ENCODE peak calls at places on chromosomes 4 and X, in eight cellular contexts. Q is IMR-90, I is transverse colon, B is fibroblast of lung, U is dorsolateral prefrontal cortex, V is AG10803, G is thoracic aorta, M is HFF-Myc. A is an unnamed sample.

GRCh38 chrX:64925480-64925879 is 50.8 kb downstream of the ZC4H2 start:
- DNase-seq in Q (no peak), I (no peak), B (no peak), U (no peak), V (no peak), G (no peak), M (no peak), A (no peak)

GRCh38 chr4:94957030-94957429 is 199.3 kb downstream of the BMPR1B start:
- DNase-seq in Q (no peak), I (no peak), B (no peak), U (no peak), V (no peak), G (no peak), M (no peak), A (no peak)

GRCh38 chr4:70678383-70678999 is 9.8 kb upstream of the UTP3 start:
- DNase-seq in Q (no peak), I (no peak), B (no peak), U (no peak), V (no peak), G (no peak), M (no peak), A (peak; percentile 81)

GRCh38 chrX:1582686-1583437 is 8.5 kb upstream of the AKAP17A start:
- DNase-seq in Q (no peak), I (no peak), B (no peak), U (no peak), V (peak; percentile 18), G (no peak), M (no peak), A (peak; percentile 75)

GRCh38 chrX:55007633-55008032 is 7.5 kb downstream of the APEX2 start:
- DNase-seq in Q (peak; percentile 63), I (peak; percentile 67), B (peak; percentile 50), U (no peak), V (peak; percentile 58), G (no peak), M (peak; percentile 9), A (no peak)

GRCh38 chr4:159077702-159078495 is 25.0 kb upstream of the RAPGEF2 start:
- DNase-seq in Q (peak; percentile 11), I (no peak), B (peak; percentile 60), U (no peak), V (no peak), G (no peak), M (no peak), A (peak; percentile 74)

GRCh38 chr4:95124906-95125504 is 367.2 kb downstream of the BMPR1B start:
- DNase-seq in Q (peak; percentile 76), I (no peak), B (peak; percentile 78), U (no peak), V (peak; percentile 75), G (no peak), M (peak; percentile 30), A (no peak)

GRCh38 chr4:147056951-147057630 is 111.4 kb upstream of the TTC29 start:
- DNase-seq in Q (peak; percentile 14), I (no peak), B (peak; percentile 57), U (no peak), V (peak; percentile 43), G (no peak), M (no peak), A (no peak)

DNA sequence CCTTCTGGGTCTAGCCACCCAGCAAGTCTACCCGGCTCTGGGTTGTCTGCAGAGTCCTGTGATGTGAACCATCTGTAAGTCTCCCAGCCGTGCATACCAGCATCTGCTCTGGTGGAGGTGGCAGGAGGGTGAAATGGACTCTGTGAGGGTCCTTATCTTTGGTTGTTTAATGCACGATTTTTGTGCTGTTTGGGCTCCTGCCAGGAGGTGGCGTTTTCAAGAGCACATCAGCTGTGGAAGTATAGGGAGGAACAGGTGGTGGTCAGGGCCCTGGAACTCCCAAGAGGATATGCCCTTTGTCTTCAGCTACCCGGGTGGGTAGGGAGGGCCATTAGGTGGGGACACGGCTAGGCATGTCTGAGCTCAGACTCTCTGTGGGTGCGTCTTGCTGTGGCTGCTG is 66.5 kb upstream of the ZFP42 start:
- DNase-seq in Q (no peak), I (no peak), B (no peak), U (no peak), V (no peak), G (no peak), M (no peak), A (no peak)
- TF ChIP-seq CTCF in Q (no peak), I (no peak), B (no peak), U (no peak), V (no peak), G (no peak), M (no peak), A (no peak)

GRCh38 chrX:18793601-18794089 is 86.2 kb downstream of the PPEF1 start:
- DNase-seq in Q (no peak), I (no peak), B (peak; percentile 1), U (no peak), V (no peak), G (no peak), M (no peak), A (no peak)
- H3K4me3 ChIP-seq in Q (no peak overlapping the region), I (no peak overlapping the region), B (no peak overlapping the region), U (no peak overlapping the region), V (no peak overlapping the region), G (no peak overlapping the region), M (no peak overlapping the region), A (no peak overlapping the region)

GRCh38 chr4:187608001-187608421 is 387.6 kb upstream of the ZFP42 start:
- DNase-seq in Q (peak; percentile 93), I (no peak), B (peak; percentile 77), U (no peak), V (peak; percentile 85), G (no peak), M (no peak), A (no peak)
- TF ChIP-seq CTCF in Q (no peak), I (no peak), B (no peak), U (no peak), V (no peak), G (no peak), M (no peak), A (no peak)

GRCh38 chr4:86452323-86452995 is 92.6 kb upstream of the MAPK10 start:
- DNase-seq in Q (peak; percentile 38), I (no peak), B (peak; percentile 73), U (no peak), V (no peak), G (no peak), M (no peak), A (no peak)
- H3K4me3 ChIP-seq in Q (peak overlapping the region; percentile 53), I (no peak overlapping the region), B (peak overlapping the region; percentile 70), U (peak overlapping the region; percentile 13), V (no peak overlapping the region), G (peak overlapping the region; percentile 76), M (no peak overlapping the region), A (no peak overlapping the region)

DNA sequence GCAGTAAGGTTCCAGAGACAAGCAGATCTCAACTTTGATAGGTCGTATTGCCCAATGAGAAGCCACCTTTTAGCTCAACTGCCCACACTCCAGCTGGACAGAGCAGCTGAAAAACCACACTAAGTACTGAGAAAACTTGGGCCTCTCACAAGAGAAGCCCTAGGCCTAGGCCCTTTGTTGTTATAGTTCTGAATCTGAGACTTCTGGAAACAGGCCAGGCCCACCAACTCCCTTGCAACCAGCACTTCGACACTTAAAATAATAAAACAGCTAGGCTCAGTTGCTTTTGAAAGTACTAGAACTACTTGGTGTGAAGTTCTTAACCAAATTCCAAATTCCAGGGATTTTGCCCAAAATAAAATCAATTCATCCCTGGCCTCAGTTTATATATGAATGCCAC is 13.5 kb upstream of the RTL5 start:
- DNase-seq in Q (no peak), I (no peak), B (no peak), U (no peak), V (no peak), G (no peak), M (no peak), A (no peak)
- TF ChIP-seq CTCF in Q (no peak), I (no peak), B (no peak), U (no peak), V (no peak), G (no peak), M (no peak), A (no peak)

GRCh38 chr4:16896871-16897270 is 1.6 kb downstream of the LDB2 start:
- DNase-seq in Q (peak; percentile 86), I (no peak), B (peak; percentile 83), U (no peak), V (peak; percentile 72), G (no peak), M (peak; percentile 39), A (no peak)
- H3K4me3 ChIP-seq in Q (peak overlapping the region; percentile 46), I (no peak overlapping the region), B (peak overlapping the region; percentile 76), U (peak overlapping the region; percentile 59), V (peak overlapping the region; percentile 77), G (peak overlapping the region; percentile 45), M (peak overlapping the region; percentile 94), A (no peak overlapping the region)

GRCh38 chr4:154854362-154854761 is 73.3 kb downstream of the RBM46 start:
- DNase-seq in Q (peak; percentile 4), I (no peak), B (peak; percentile 7), U (no peak), V (no peak), G (no peak), M (no peak), A (no peak)
- TF ChIP-seq CTCF in Q (peak; percentile 15), I (peak; percentile 12), B (no peak), U (no peak), V (peak; percentile 28), G (no peak), M (peak; percentile 20), A (peak; percentile 25)

GRCh38 chrX:153970398-153971123 is 1.1 kb downstream of the HCFC1 start:
- DNase-seq in Q (peak; percentile 71), I (no peak), B (peak; percentile 90), U (no peak), V (peak; percentile 70), G (no peak), M (no peak), A (no peak)

GRCh38 chrX:153971124-153971631 is 440 bp downstream of the HCFC1 start:
- DNase-seq in Q (peak; percentile 84), I (peak; percentile 95), B (peak; percentile 88), U (peak; percentile 80), V (peak; percentile 85), G (peak; percentile 30), M (no peak), A (peak; percentile 57)

GRCh38 chrX:153973127-153974002 is 811 bp downstream of the TMEM187 start:
- DNase-seq in Q (no peak), I (no peak), B (no peak), U (no peak), V (no peak), G (no peak), M (no peak), A (no peak)

GRCh38 chrX:153972368-153973126 is at the start of gene TMEM187:
- DNase-seq in Q (peak; percentile 84), I (peak; percentile 90), B (peak; percentile 84), U (peak; percentile 81), V (peak; percentile 75), G (peak; percentile 28), M (peak; percentile 69), A (peak; percentile 78)

GRCh38 chrX:153971632-153972367 is at the start of gene HCFC1:
- DNase-seq in Q (peak; percentile 84), I (peak; percentile 95), B (peak; percentile 88), U (peak; percentile 86), V (peak; percentile 86), G (peak; percentile 61), M (peak; percentile 51), A (peak; percentile 46)
- H3K4me3 ChIP-seq in Q (peak within 1 kb of the TSS; percentile 96), I (peak within 1 kb of the TSS; percentile 89), B (peak within 1 kb of the TSS; percentile 84), U (peak within 1 kb of the TSS; percentile 82), V (peak within 1 kb of the TSS; percentile 89), G (peak within 1 kb of the TSS; percentile 87), M (peak within 1 kb of the TSS; percentile 73), A (peak within 1 kb of the TSS; percentile 97)

GRCh38 chrX:40176979-40177430 is 79.2 kb upstream of the BCOR start:
- DNase-seq in Q (no peak), I (no peak), B (no peak), U (no peak), V (no peak), G (no peak), M (no peak), A (no peak)
- TF ChIP-seq CTCF in Q (no peak), I (no peak), B (no peak), U (no peak), V (no peak), G (no peak), M (no peak), A (no peak)

A was measured in GM12864.